ENCODE peak calls at places on chromosomes 5 and 9, in five cellular contexts. L, X, H, V and Q are unnamed samples.

GRCh38 chr9:33136721-33137120 is 30.4 kb downstream of the B4GALT1 start:
- DNase-seq in X (no peak), L (no peak), H (no peak), V (no peak), Q (no peak)

GRCh38 chr5:56080375-56081052 is 85.8 kb upstream of the IL6ST start:
- DNase-seq in V (no peak), X (no peak), H (no peak), L (no peak), Q (no peak)

GRCh38 chr5:79562351-79563246 is 48.7 kb upstream of the HOMER1 start:
- DNase-seq in X (no peak), H (no peak), L (peak; percentile 8), V (no peak), Q (no peak)

GRCh38 chr9:36772449-36773370 is 200.0 kb downstream of the MELK start:
- DNase-seq in V (no peak), X (peak; percentile 39), H (no peak), L (peak; percentile 15), Q (peak; percentile 41)

GRCh38 chr5:53080271-53080670 is 29.3 kb downstream of the MOCS2 start:
- DNase-seq in X (no peak), V (no peak), L (no peak), H (no peak), Q (no peak)

GRCh38 chr5:151047814-151048425 is 27.5 kb downstream of the GPX3 start:
- DNase-seq in V (no peak), H (peak; percentile 55), L (peak; percentile 27), X (peak; percentile 68), Q (no peak)

GRCh38 chr5:109373932-109374331 is 35.8 kb downstream of the PJA2 start:
- DNase-seq in X (no peak), H (no peak), V (no peak), L (no peak), Q (no peak)

GRCh38 chr9:20442461-20443319 is 179.6 kb downstream of the MLLT3 start:
- DNase-seq in L (no peak), X (no peak), V (no peak), H (no peak), Q (no peak)

GRCh38 chr5:181221792-181222629 is 1.1 kb upstream of the TRIM41 start:
- DNase-seq in X (peak; percentile 97), V (peak; percentile 97), L (peak; percentile 98), H (peak; percentile 100), Q (peak; percentile 98)

GRCh38 chr5:134028496-134028895 is 23.7 kb upstream of the VDAC1 start:
- DNase-seq in V (no peak), L (no peak), H (no peak), X (no peak), Q (no peak)

GRCh38 chr5:17089690-17090089 is 127.7 kb upstream of the BASP1 start:
- DNase-seq in H (no peak), L (no peak), V (no peak), X (no peak), Q (peak; percentile 86)

GRCh38 chr5:17089001-17089400 is 128.4 kb upstream of the BASP1 start:
- DNase-seq in L (no peak), X (no peak), V (no peak), H (no peak), Q (peak; percentile 91)

GRCh38 chr5:17087035-17087434 is 130.4 kb upstream of the BASP1 start:
- DNase-seq in L (peak; percentile 96), X (no peak), H (no peak), V (no peak), Q (no peak)

GRCh38 chr5:17088051-17088450 is 129.4 kb upstream of the BASP1 start:
- DNase-seq in L (no peak), X (no peak), V (no peak), H (no peak), Q (peak; percentile 53)

GRCh38 chr5:17090839-17091238 is 126.6 kb upstream of the BASP1 start:
- DNase-seq in V (no peak), H (no peak), L (no peak), X (no peak), Q (no peak)
- H2BK12ac ChIP-seq in V (no peak overlapping the region), H (no peak overlapping the region), L (no peak overlapping the region), X (no peak overlapping the region), Q (no peak overlapping the region)

DNA sequence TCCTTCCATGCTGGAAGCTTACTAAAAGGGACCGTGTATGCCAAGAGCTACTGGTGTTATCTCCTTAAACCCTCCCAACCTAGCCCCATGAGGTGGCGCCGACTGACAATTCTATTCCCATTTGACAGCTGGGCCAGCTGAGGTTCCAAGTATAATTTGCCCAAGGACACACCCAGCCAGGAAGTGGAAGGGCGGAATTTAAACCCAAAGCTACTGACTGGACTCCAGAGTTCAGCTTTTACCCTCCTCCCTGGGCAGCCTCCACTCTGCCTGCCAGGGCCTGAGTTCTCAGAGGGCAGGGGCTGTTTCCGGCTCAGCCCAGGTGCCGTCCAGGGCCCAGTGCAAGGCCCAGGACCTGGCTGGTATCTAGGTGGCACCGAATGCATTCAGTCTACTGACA is 71.8 kb downstream of the C9orf50 start:
- DNase-seq in V (no peak), H (peak; percentile 46), L (no peak), X (no peak), Q (no peak)
- H2BK12ac ChIP-seq in V (peak overlapping the region; percentile 52), H (peak overlapping the region; percentile 63), L (no peak overlapping the region), X (no peak overlapping the region), Q (peak overlapping the region; percentile 32)

GRCh38 chr5:17147225-17148120 is 70.0 kb upstream of the BASP1 start:
- DNase-seq in X (peak; percentile 32), H (no peak), V (no peak), L (no peak), Q (no peak)

GRCh38 chr5:17148481-17148880 is 69.0 kb upstream of the BASP1 start:
- DNase-seq in V (no peak), H (no peak), L (no peak), X (no peak), Q (peak; percentile 53)

GRCh38 chr5:17146280-17146841 is 71.1 kb upstream of the BASP1 start:
- DNase-seq in H (no peak), V (no peak), L (no peak), X (no peak), Q (no peak)

GRCh38 chr5:17143335-17143734 is 74.1 kb upstream of the BASP1 start:
- DNase-seq in L (peak; percentile 78), X (no peak), V (no peak), H (no peak), Q (peak; percentile 69)
- H2BK12ac ChIP-seq in L (no peak overlapping the region), X (no peak overlapping the region), V (no peak overlapping the region), H (peak overlapping the region; percentile 81), Q (no peak overlapping the region)

DNA sequence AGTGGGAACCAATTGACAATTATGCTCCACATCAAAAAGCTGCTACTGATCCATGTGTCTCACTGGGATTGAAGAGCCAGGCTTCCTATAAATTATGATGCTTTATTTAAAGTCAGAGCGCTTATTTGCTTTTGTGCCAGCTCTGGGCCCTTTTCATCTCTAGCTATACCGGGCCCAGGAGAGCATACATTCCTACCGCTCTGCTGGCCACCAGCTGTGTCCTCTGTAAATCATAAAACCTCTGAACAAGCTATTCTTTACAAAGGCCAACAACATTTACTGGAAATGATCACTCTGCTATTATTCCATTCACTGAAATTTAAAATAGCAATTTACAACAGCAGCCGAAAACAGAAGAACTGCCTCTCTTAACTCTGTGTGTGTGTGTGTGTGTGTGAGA is 86.6 kb downstream of the ZNF608 start:
- DNase-seq in X (no peak), V (no peak), H (no peak), L (no peak), Q (no peak)
- H2BK12ac ChIP-seq in X (no peak overlapping the region), V (no peak overlapping the region), H (peak overlapping the region; percentile 72), L (no peak overlapping the region), Q (peak overlapping the region; percentile 20)

DNA sequence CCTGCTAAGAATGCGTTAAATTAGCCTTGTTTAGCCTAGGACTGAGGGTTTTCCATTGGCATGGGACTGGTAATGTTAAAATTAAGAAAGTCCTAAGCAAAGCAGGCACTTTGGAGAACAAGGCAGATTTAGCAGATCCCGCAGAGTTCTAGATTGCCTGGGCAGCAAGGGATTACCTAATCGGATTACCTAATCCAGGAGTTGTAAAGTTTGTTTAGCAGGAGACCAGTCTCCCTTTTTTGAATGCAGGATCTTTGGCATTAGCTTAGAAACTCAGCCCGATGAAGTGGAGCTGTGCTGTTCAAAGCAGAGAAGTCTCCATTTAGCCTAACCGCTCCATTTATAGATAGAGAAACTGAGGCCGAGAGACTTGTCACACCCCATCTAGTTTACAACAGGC is 206.0 kb downstream of the DMRT2 start:
- DNase-seq in L (no peak), H (no peak), X (no peak), V (no peak), Q (no peak)
- H2BK12ac ChIP-seq in L (no peak overlapping the region), H (no peak overlapping the region), X (no peak overlapping the region), V (no peak overlapping the region), Q (no peak overlapping the region)